ENCODE peak calls at places on chromosome 1, in ten cellular contexts. B is IMR-90; P is CD8-positive, alpha-beta memory T cell; M is iPS DF 6.9; G is PC-3; X is trophoblast cell; A is H9; Y is astrocyte; V is CD8-positive, alpha-beta T cell; I is DND-41. H is an unnamed sample. For H3K4me1 and H3K9me3, the result is how much of the 10 kb centered on the place peaks cover.

GRCh38 chr1:99603699-99604595 is 42.0 kb upstream of the PALMD start:
- DNase-seq in P (no peak), G (no peak), V (no peak), Y (peak), A (no peak), M (no peak), I (no peak), X (no peak), B (peak), H (no peak)

GRCh38 chr1:210332719-210333398 is 4.2 kb downstream of the HHAT start:
- DNase-seq in B (no peak), A (no peak), Y (peak), M (no peak), X (no peak), I (peak), V (no peak), P (peak), G (peak), H (no peak)

GRCh38 chr1:229127301-229127700 is 143.6 kb upstream of the RAB4A start:
- DNase-seq in B (peak), V (no peak), G (no peak), X (no peak), P (no peak), I (peak), M (no peak), A (no peak), Y (peak), H (peak)

GRCh38 chr1:201771466-201771865 is 57.5 kb upstream of the IPO9 start:
- DNase-seq in Y (peak), I (no peak), V (no peak), P (no peak), M (no peak), B (no peak), A (no peak), G (no peak), X (no peak), H (no peak)

GRCh38 chr1:43381609-43382008 is 8.0 kb downstream of the MED8 start:
- DNase-seq in G (no peak), M (no peak), B (no peak), Y (no peak), V (no peak), X (no peak), A (no peak), I (no peak), P (no peak), H (no peak)

GRCh38 chr1:7044471-7044805 is 259.2 kb downstream of the CAMTA1 start:
- DNase-seq in Y (no peak), B (no peak), M (no peak), A (peak), P (no peak), X (no peak), G (no peak), I (no peak), V (no peak), H (no peak)

GRCh38 chr1:81327743-81328142 is 473.0 kb upstream of the ADGRL2 start:
- DNase-seq in A (no peak), V (no peak), G (no peak), M (no peak), Y (no peak), I (no peak), X (no peak), P (no peak), B (no peak), H (no peak)

GRCh38 chr1:29004288-29004687 is 89.9 kb downstream of the EPB41 start:
- DNase-seq in I (no peak), B (no peak), G (peak), M (no peak), Y (no peak), P (no peak), V (no peak), X (no peak), A (no peak), H (no peak)

GRCh38 chr1:167708940-167709389 is 12.8 kb upstream of the MPZL1 start:
- DNase-seq in A (no peak), G (no peak), V (no peak), X (no peak), I (no peak), Y (no peak), B (no peak), M (no peak), P (no peak), H (peak)

GRCh38 chr1:70426154-70427131 is 15.4 kb downstream of the CTH start:
- DNase-seq in I (no peak), A (no peak), G (peak), M (no peak), V (no peak), B (no peak), Y (no peak), X (no peak), P (no peak), H (no peak)

GRCh38 chr1:41239988-41240610 is 2.0 kb downstream of the SCMH1 start:
- DNase-seq in B (peak), I (no peak), A (no peak), P (no peak), V (no peak), G (peak), X (peak), M (no peak), Y (peak), H (peak)

GRCh38 chr1:1121611-1122077 is 5.8 kb upstream of the C1orf159 start:
- DNase-seq in X (no peak), M (no peak), V (no peak), P (no peak), I (no peak), A (no peak), B (no peak), Y (no peak), G (no peak), H (no peak)

GRCh38 chr1:246091477-246091876 is 415.6 kb downstream of the SMYD3 start:
- DNase-seq in Y (peak), X (no peak), G (no peak), M (no peak), A (no peak), P (no peak), I (no peak), V (no peak), B (peak), H (no peak)

GRCh38 chr1:201570886-201571624 is 32.1 kb downstream of the NAV1 start:
- DNase-seq in P (no peak), M (no peak), I (no peak), Y (no peak), X (no peak), B (no peak), A (no peak), V (no peak), G (no peak), H (no peak)

GRCh38 chr1:62230724-62231123 is 36.1 kb downstream of the L1TD1 start:
- DNase-seq in Y (peak), A (no peak), B (peak), X (peak), I (no peak), P (no peak), V (no peak), M (no peak), G (peak), H (peak)

GRCh38 chr1:174953657-174954435 is 45.9 kb upstream of the CACYBP start:
- DNase-seq in X (peak), G (no peak), V (no peak), B (no peak), I (no peak), P (no peak), A (no peak), Y (no peak), M (no peak), H (peak)

GRCh38 chr1:77126309-77126708 is 92.9 kb downstream of the PIGK start:
- DNase-seq in X (peak), Y (peak), V (no peak), G (peak), P (no peak), B (peak), I (no peak), A (peak), M (peak), H (peak)

GRCh38 chr1:71488555-71489252 is 407.9 kb upstream of the ZRANB2 start:
- DNase-seq in G (peak), B (no peak), V (no peak), X (no peak), M (no peak), Y (no peak), I (peak), P (no peak), A (no peak), H (no peak)

GRCh38 chr1:160099716-160100375 is 1.4 kb upstream of the IGSF8 start:
- DNase-seq in P (no peak), M (no peak), V (no peak), X (no peak), G (no peak), I (no peak), Y (no peak), B (no peak), A (no peak), H (no peak)
- H3K4me1 ChIP-seq in P (half or more), M (under half), V (half or more), X (under half), G (under half), I (under half), Y (under half), B (under half), A (under half), H (under half)

GRCh38 chr1:5364591-5364990 is 627.6 kb downstream of the NPHP4 start:
- DNase-seq in B (no peak), X (no peak), I (no peak), Y (no peak), A (no peak), V (no peak), G (no peak), P (no peak), M (no peak), H (no peak)

GRCh38 chr1:5368211-5368610 is 624.0 kb downstream of the NPHP4 start:
- DNase-seq in A (no peak), V (no peak), G (no peak), M (no peak), Y (no peak), I (no peak), X (no peak), B (no peak), P (no peak), H (no peak)

GRCh38 chr1:5367306-5367705 is 624.9 kb downstream of the NPHP4 start:
- DNase-seq in G (no peak), P (no peak), M (no peak), B (no peak), V (no peak), X (no peak), A (no peak), Y (no peak), I (no peak), H (no peak)

GRCh38 chr1:5369223-5369622 is 623.0 kb downstream of the NPHP4 start:
- DNase-seq in P (no peak), I (no peak), X (no peak), B (no peak), V (no peak), A (no peak), G (no peak), M (no peak), Y (no peak), H (no peak)

DNA sequence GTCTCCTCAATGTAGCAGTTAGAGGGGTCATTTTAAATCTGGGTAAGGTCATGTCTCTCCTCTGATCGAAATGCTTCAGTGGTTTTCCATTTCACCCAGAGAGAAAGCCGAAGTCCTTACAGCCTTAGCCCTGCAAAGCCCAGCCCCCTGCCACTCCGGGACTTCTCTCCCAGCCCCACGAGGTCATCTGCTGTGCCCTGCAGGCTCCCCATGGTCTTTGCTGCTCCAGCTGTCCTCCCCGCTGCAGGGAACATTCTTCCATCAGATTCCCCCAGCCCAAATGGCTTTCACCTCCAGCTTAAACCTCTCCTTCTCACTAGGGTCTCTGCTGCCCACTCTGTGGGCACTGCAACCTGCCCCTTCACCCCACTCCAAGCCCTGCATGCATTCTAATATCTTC is 626.5 kb downstream of the NPHP4 start:
- DNase-seq in M (no peak), Y (no peak), V (no peak), B (no peak), X (no peak), I (no peak), G (no peak), A (no peak), P (no peak), H (no peak)
- H3K9me3 ChIP-seq in M (under half), Y (under half), V (under half), B (half or more), X (under half), I (under half), G (under half), A (under half), P (under half), H (under half)

GRCh38 chr1:116571215-116571919 is 541 bp upstream of the CD58 start:
- DNase-seq in Y (no peak), B (no peak), X (no peak), P (no peak), G (no peak), V (no peak), M (no peak), I (no peak), A (no peak), H (peak)
- H3K4me1 ChIP-seq in Y (under half), B (under half), X (under half), P (under half), G (half or more), V (under half), M (under half), I (under half), A (under half), H (under half)

DNA sequence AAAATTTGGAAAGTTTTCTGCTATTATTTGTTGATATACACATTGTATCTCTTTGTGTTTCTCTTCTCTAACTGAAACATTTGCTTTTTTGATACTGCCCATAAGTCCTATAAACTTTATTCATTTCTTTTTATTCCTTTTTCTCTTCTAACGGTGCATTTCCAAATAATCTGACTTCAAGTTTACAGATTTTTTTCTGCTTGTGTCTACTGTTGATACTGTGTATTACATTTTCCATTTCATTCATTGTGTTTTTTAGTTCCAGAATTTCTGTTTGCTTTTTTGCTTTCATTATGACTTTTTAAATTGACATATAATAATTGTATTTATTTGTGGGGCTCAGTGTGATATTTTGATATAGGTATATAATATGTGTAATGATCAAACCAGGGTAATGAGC is 38.3 kb upstream of the PLA2G2A start:
- DNase-seq in I (no peak), A (no peak), Y (no peak), V (no peak), B (no peak), M (no peak), P (no peak), G (no peak), X (no peak), H (no peak)
- H3K9me3 ChIP-seq in I (under half), A (under half), Y (under half), V (under half), B (under half), M (under half), P (under half), G (under half), X (under half), H (under half)

H was measured in SJCRH30.